ENCODE peak calls at places on chromosome 22, in seven cellular contexts. F, P, C, W, X, Z and B are unnamed samples.

GRCh38 chr22:48710410-48710809 is 1117.3 kb downstream of the BRD1 start:
- DNase-seq in F (no peak), P (no peak), C (no peak), W (no peak), X (no peak), Z (no peak), B (no peak)

GRCh38 chr22:23901600-23901999 is 7.4 kb downstream of the MIF start:
- DNase-seq in F (no peak), P (no peak), C (no peak), W (no peak), X (no peak), Z (no peak), B (no peak)

GRCh38 chr22:26642465-26643367 is 14.7 kb upstream of the MIAT start:
- DNase-seq in F (no peak), P (no peak), C (no peak), W (no peak), X (no peak), Z (peak), B (peak)

GRCh38 chr22:10727393-10727792 is 4800.6 kb upstream of the OR11H1 start:
- DNase-seq in F (no peak), P (no peak), C (no peak), W (no peak), X (no peak), Z (no peak), B (no peak)

GRCh38 chr22:17158568-17159503 is at the start of gene HDHD5:
- DNase-seq in F (peak), P (peak), C (peak), W (peak), X (peak), Z (peak), B (peak)

GRCh38 chr22:47291565-47292495 is 529.4 kb downstream of the TBC1D22A start:
- DNase-seq in F (no peak), P (no peak), C (no peak), W (no peak), X (peak), Z (no peak), B (no peak)

GRCh38 chr22:27270818-27271510 is 530.6 kb downstream of the MN1 start:
- DNase-seq in F (no peak), P (no peak), C (no peak), W (no peak), X (no peak), Z (no peak), B (no peak)

GRCh38 chr22:16807109-16807508 is 18.1 kb downstream of the XKR3 start:
- DNase-seq in F (no peak), P (no peak), C (no peak), W (no peak), X (no peak), Z (no peak), B (no peak)

GRCh38 chr22:24107668-24108067 is 73.6 kb upstream of the SUSD2 start:
- DNase-seq in F (peak), P (peak), C (peak), W (peak), X (no peak), Z (no peak), B (no peak)

GRCh38 chr22:24592144-24592845 is 578 bp downstream of the LRRC75B start:
- DNase-seq in F (no peak), P (no peak), C (no peak), W (no peak), X (no peak), Z (peak), B (no peak)

GRCh38 chr22:25235547-25236290 is 16.3 kb downstream of the CRYBB2 start:
- DNase-seq in F (peak), P (no peak), C (peak), W (peak), X (peak), Z (peak), B (peak)

GRCh38 chr22:45774016-45774670 is 102.5 kb downstream of the ATXN10 start:
- DNase-seq in F (no peak), P (no peak), C (no peak), W (no peak), X (no peak), Z (no peak), B (no peak)

GRCh38 chr22:39130892-39131855 is 21.3 kb downstream of the CBX7 start:
- DNase-seq in F (no peak), P (no peak), C (no peak), W (no peak), X (no peak), Z (no peak), B (no peak)

GRCh38 chr22:45475063-45475747 is 27.5 kb upstream of the FBLN1 start:
- DNase-seq in F (no peak), P (no peak), C (no peak), W (no peak), X (no peak), Z (no peak), B (peak)

GRCh38 chr22:47419239-47419638 is 656.8 kb downstream of the TBC1D22A start:
- DNase-seq in F (no peak), P (no peak), C (no peak), W (no peak), X (no peak), Z (no peak), B (no peak)

GRCh38 chr22:25057013-25057881 is 104.7 kb downstream of the KIAA1671 start:
- DNase-seq in F (peak), P (peak), C (no peak), W (peak), X (peak), Z (peak), B (peak)

GRCh38 chr22:40182231-40182835 is 4.6 kb downstream of the TNRC6B start:
- DNase-seq in F (no peak), P (no peak), C (no peak), W (no peak), X (no peak), Z (no peak), B (no peak)

GRCh38 chr22:46061431-46062231 is 84.7 kb upstream of the WNT7B start:
- DNase-seq in F (no peak), P (peak), C (no peak), W (no peak), X (no peak), Z (no peak), B (no peak)

GRCh38 chr22:20786048-20786447 is 12.1 kb downstream of the SERPIND1 start:
- DNase-seq in F (no peak), P (no peak), C (no peak), W (no peak), X (no peak), Z (no peak), B (no peak)

GRCh38 chr22:20494978-20495860 is at the start of gene KLHL22:
- DNase-seq in F (peak), P (no peak), C (no peak), W (no peak), X (peak), Z (peak), B (peak)

GRCh38 chr22:24189249-24190158 is 8.2 kb downstream of the SUSD2 start:
- DNase-seq in F (peak), P (peak), C (peak), W (peak), X (no peak), Z (peak), B (peak)

GRCh38 chr22:17213976-17214375 is 5.3 kb downstream of the ADA2 start:
- DNase-seq in F (peak), P (no peak), C (no peak), W (peak), X (no peak), Z (peak), B (peak)

GRCh38 chr22:20988573-20989322 is 6.7 kb downstream of the LZTR1 start:
- DNase-seq in F (no peak), P (no peak), C (no peak), W (no peak), X (no peak), Z (no peak), B (no peak)

GRCh38 chr22:40898850-40899357 is 37.0 kb upstream of the DNAJB7 start:
- DNase-seq in F (peak), P (no peak), C (peak), W (no peak), X (no peak), Z (peak), B (peak)

GRCh38 chr22:47333625-47334024 is 571.2 kb downstream of the TBC1D22A start:
- DNase-seq in F (peak), P (no peak), C (peak), W (no peak), X (no peak), Z (no peak), B (peak)

GRCh38 chr22:46067159-46068111 is 82.9 kb upstream of the PPARA start:
- DNase-seq in F (peak), P (peak), C (no peak), W (no peak), X (no peak), Z (no peak), B (no peak)

GRCh38 chr22:24021304-24021703 is 10.2 kb downstream of the CABIN1 start:
- DNase-seq in F (no peak), P (no peak), C (no peak), W (no peak), X (no peak), Z (no peak), B (no peak)

GRCh38 chr22:41910599-41911291 is 4.1 kb downstream of the SHISA8 start:
- DNase-seq in F (peak), P (peak), C (no peak), W (no peak), X (no peak), Z (no peak), B (no peak)

GRCh38 chr22:33717694-33718396 is 202.4 kb downstream of the LARGE1 start:
- DNase-seq in F (no peak), P (no peak), C (no peak), W (no peak), X (no peak), Z (no peak), B (no peak)

GRCh38 chr22:25067851-25068421 is 115.4 kb downstream of the KIAA1671 start:
- DNase-seq in F (no peak), P (no peak), C (no peak), W (no peak), X (no peak), Z (no peak), B (no peak)

GRCh38 chr22:31346733-31347250 is 646 bp upstream of the PATZ1 start:
- DNase-seq in F (peak), P (peak), C (no peak), W (no peak), X (no peak), Z (peak), B (peak)

GRCh38 chr22:27329966-27330645 is 471.4 kb downstream of the MN1 start:
- DNase-seq in F (no peak), P (no peak), C (no peak), W (peak), X (no peak), Z (no peak), B (no peak)

GRCh38 chr22:38062782-38063181 is 5.6 kb downstream of the PICK1 start:
- DNase-seq in F (no peak), P (peak), C (no peak), W (peak), X (no peak), Z (no peak), B (no peak)

GRCh38 chr22:38051900-38052862 is 5.0 kb upstream of the PICK1 start:
- DNase-seq in F (peak), P (peak), C (peak), W (peak), X (peak), Z (peak), B (peak)

GRCh38 chr22:38051261-38051660 is 5.9 kb upstream of the PICK1 start:
- DNase-seq in F (no peak), P (no peak), C (no peak), W (no peak), X (no peak), Z (no peak), B (no peak)

DNA sequence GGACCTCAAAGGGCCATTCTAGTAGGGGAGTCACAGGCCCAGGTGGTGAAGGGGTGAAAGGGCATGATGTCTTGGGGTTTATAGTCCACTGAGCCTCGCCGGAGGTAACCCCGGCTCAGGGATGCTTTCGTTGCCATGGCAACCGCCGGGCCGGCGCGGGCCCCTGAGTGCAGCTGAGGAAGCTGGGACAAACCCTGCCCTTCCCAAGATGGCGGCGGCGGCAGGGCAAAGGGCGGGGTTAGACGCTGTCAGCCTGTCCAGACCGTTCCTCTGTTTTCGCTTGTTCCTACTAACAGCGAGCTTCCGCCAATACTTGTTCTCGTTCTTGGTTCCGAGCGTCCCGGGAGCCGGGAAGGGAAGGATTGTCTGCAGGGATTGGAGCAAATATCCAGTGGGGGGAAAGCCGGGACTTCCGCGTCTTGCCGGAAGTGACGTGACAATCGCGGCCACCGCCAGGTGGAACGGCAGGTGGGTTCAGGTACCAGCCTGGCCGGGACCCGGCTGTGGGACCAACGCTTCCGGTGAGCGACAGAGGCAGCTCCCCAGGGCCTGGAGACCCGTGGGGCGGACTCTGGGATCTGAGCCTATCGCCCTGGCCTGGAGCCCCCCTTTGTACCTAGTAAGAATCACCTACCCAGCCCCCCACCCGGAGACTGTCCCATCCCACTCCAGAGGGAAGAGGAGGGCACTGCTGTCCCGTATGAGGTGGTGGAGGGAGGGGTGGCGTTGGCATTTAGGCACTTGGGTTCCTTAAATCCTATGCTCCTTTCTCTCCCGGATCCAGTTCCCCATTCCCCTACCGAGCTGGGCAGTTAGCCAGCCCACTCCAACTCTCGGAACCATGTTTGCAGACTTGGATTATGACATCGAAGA is at the start of gene PICK1:
- DNase-seq in F (peak), P (peak), C (peak), W (peak), X (peak), Z (peak), B (peak)
- TF ChIP-seq CTCF in F (no peak), P (no peak), C (no peak), W (no peak), X (no peak), Z (peak), B (no peak)

DNA sequence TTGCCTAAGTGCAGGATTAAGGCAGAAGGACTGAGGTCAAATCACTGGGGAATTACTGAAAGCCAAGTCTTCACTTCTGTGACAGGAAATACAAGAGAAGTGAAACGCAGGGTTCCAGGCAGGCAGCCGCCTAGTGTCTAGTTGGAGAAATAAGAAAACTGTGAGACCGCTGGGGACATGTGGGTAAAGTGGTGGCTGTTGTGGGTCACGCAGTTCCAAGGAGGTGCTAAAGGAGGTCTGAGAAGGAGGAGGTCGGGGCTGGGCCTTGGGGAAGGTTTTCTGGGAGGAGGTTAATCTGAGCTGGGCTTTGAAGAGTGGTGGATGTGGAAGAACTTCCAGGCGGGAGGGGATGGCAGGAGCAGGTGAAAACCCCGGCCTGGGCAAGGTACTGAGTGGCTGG is 11.2 kb downstream of the MCM5 start:
- DNase-seq in F (no peak), P (no peak), C (no peak), W (no peak), X (no peak), Z (peak), B (no peak)
- TF ChIP-seq CTCF in F (no peak), P (no peak), C (no peak), W (no peak), X (no peak), Z (peak), B (no peak)

DNA sequence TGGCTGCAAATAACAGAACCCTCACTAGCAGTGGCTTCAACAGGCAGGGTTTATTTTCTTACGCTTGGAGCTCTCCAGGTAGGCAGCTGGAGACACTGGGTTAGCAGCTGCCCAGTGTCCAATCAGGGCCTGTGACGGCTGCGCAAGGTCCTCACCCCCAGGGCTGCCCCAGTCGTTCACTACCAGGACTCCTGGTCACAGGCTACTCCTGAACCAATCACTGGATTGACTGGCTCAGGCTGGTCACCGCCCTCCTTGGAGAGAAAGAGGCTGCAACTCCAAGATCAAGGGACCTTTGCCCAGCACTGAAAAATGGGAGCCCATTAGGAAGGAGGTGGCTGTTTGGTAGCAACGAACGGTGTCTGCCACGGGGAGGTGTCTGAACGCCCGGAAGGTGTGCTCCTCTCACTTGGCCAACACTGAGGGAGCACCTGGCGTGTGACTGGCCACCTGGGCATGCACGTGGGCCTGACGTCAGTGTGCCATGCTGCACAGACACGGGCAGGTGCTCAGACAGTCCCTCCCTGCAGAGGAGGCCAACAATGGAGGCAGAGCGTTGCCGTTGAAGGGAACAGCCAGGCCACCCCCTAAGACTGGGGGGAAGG is 5.1 kb downstream of the ARSA start:
- DNase-seq in F (no peak), P (no peak), C (no peak), W (no peak), X (no peak), Z (no peak), B (no peak)
- TF ChIP-seq CTCF in F (no peak), P (no peak), C (no peak), W (no peak), X (no peak), Z (no peak), B (no peak)

DNA sequence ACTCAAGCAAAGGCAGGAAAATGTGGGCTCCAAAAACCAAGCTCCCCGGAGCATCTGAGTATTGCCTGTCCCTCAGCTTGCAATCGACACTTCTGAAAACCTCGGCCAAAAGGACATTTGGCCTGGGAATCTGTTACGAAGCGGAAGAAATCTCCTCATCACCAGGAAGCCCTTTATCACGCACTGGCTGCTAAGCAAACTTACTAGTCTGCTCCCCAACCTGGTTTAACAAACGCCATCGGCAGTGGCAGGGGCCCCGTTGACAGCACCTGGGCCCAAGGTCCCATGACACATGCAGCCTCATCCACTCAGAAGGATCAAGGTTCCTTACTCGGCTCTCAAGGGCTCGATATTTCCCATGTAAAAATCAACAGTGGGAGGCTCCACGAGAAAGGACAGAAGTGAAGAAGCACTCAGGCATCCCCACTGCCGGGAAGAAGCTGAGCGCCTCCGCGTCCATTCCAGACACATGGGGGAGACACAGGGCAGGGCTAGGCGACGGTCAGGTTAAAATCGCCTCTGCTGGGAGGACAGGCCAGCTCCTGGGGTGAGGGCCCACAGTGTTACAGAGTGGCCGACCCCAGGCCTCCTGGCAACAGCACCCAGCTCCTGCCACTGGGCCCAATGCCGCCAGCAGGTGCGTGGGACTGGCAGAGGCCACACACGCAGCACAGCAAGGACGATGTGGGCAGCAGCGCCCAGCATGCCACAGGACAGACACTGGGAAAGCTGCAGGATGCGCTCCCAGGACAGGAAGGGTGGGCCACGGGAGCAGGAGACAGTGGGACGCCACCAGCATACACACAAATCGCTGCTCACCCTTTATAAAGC is 27.1 kb downstream of the BRD1 start:
- DNase-seq in F (no peak), P (no peak), C (no peak), W (no peak), X (no peak), Z (no peak), B (no peak)
- TF ChIP-seq CTCF in F (no peak), P (no peak), C (no peak), W (no peak), X (no peak), Z (no peak), B (no peak)

DNA sequence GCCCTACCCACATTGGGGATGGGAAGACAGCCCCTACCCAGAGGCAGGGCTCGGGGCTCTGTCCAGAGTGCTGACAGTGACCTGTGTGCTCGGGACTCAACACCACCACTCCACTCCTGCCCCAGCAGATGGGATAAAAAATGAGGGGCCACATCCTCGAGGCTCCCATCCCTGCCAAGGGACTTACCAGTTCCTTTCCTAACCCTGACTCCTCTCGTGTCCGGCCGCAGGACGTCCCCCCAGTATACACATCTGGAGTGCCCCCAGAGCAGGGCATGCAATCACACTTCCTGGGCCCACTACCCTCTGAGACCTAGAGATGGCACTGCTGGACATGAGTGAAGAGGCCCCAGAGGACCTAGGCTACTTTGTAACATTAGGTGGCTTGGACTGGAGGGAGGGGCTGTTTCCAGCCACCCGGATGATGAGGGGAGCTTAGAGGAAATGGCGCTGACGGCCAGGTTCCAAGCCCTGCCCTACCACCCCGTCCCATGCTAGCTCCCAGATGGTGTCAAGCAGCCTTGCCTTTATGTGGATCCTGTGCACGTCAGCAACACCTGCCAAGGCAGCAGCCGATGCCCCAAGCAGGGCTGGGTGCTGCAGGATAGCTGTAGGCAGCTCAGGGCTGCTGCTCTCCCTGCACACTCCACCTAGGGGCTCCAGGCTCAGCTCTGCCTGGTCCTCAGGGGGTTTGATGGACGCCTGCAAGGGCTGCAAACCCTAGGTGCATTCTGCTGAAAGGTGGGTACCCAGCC is 86.6 kb downstream of the DGCR2 start:
- DNase-seq in F (no peak), P (no peak), C (no peak), W (no peak), X (no peak), Z (peak), B (peak)
- TF ChIP-seq CTCF in F (no peak), P (no peak), C (no peak), W (no peak), X (no peak), Z (no peak), B (peak)

GRCh38 chr22:30086496-30086895 is 6.2 kb downstream of the HORMAD2 start:
- DNase-seq in F (no peak), P (no peak), C (no peak), W (no peak), X (no peak), Z (no peak), B (no peak)
- TF ChIP-seq CTCF in F (no peak), P (no peak), C (no peak), W (no peak), X (no peak), Z (no peak), B (no peak)